ENCODE peak calls at places on chromosome 10, in ten cellular contexts. X is NCI-H146; A is dermis blood vessel endothelial cell; D is Caki2; S is CD8-positive, alpha-beta memory T cell; H is AG08395; I is activated CD8-positive, alpha-beta memory T cell treated with anti-CD3 and anti-CD28 coated beads, Interleukin-2, amount 50 U/mL, for 4 hours; E is T-helper 1 cell; K is HuH-7; C is Daoy. U is an unnamed sample.

GRCh38 chr10:129761981-129762956 is 201.8 kb downstream of the EBF3 start:
- DNase-seq in X (no peak), A (no peak), D (no peak), S (no peak), H (no peak), I (no peak), E (no peak), K (no peak), C (peak), U (no peak)

GRCh38 chr10:50992972-50993766 is 81.1 kb upstream of the PRKG1 start:
- DNase-seq in X (no peak), A (no peak), D (no peak), S (no peak), H (peak), I (no peak), E (no peak), K (no peak), C (peak), U (peak)

GRCh38 chr10:106935978-106936451 is 228.5 kb downstream of the SORCS1 start:
- DNase-seq in X (no peak), A (no peak), D (no peak), S (no peak), H (no peak), I (no peak), E (no peak), K (no peak), C (no peak), U (no peak)

GRCh38 chr10:61110188-61110844 is 166.3 kb upstream of the RHOBTB1 start:
- DNase-seq in X (no peak), A (no peak), D (no peak), S (no peak), H (no peak), I (no peak), E (no peak), K (no peak), C (no peak), U (no peak)

GRCh38 chr10:80453392-80453714 is 757 bp upstream of the TSPAN14 start:
- DNase-seq in X (no peak), A (no peak), D (no peak), S (peak), H (no peak), I (no peak), E (no peak), K (no peak), C (no peak), U (no peak)

GRCh38 chr10:70774810-70775678 is 10.1 kb downstream of the TBATA start:
- DNase-seq in X (no peak), A (no peak), D (no peak), S (no peak), H (no peak), I (peak), E (no peak), K (no peak), C (no peak), U (no peak)

GRCh38 chr10:95605163-95605562 is 44.0 kb upstream of the SORBS1 start:
- DNase-seq in X (no peak), A (no peak), D (no peak), S (no peak), H (no peak), I (no peak), E (no peak), K (no peak), C (no peak), U (no peak)

GRCh38 chr10:21517134-21517982 is 8.1 kb downstream of the SKIDA1 start:
- DNase-seq in X (peak), A (peak), D (peak), S (no peak), H (no peak), I (no peak), E (no peak), K (peak), C (peak), U (peak)

GRCh38 chr10:12346707-12347106 is 2.6 kb upstream of the CAMK1D start:
- DNase-seq in X (no peak), A (no peak), D (no peak), S (no peak), H (no peak), I (no peak), E (no peak), K (no peak), C (no peak), U (no peak)

GRCh38 chr10:73032536-73032935 is 64.1 kb downstream of the P4HA1 start:
- DNase-seq in X (no peak), A (no peak), D (no peak), S (no peak), H (no peak), I (no peak), E (no peak), K (no peak), C (no peak), U (no peak)

GRCh38 chr10:17109475-17110207 is 20.0 kb downstream of the CUBN start:
- DNase-seq in X (no peak), A (peak), D (no peak), S (no peak), H (peak), I (peak), E (no peak), K (no peak), C (peak), U (no peak)

GRCh38 chr10:21173964-21174669 is 277.0 kb upstream of the NEBL start:
- DNase-seq in X (peak), A (peak), D (peak), S (no peak), H (no peak), I (peak), E (no peak), K (peak), C (peak), U (peak)

GRCh38 chr10:101840741-101841453 is 2.7 kb downstream of the KCNIP2 start:
- DNase-seq in X (peak), A (peak), D (peak), S (peak), H (peak), I (peak), E (peak), K (peak), C (peak), U (peak)